ENCODE peak calls at places on chromosomes 5 and 9, in ten cellular contexts. One of them, this sample, is unnamed.

GRCh38 chr5:80275347-80275746 is 19.5 kb upstream of the SERINC5 start:
- DNase-seq in NCI-H2029: no peak
- DNase-seq in stimulated activated CD4-positive, alpha-beta T cell treated with anti-CD3 and anti-CD28 coated beads, TNF-alpha, amount 100 ng/mL, for 24 hours: no peak
- DNase-seq in amygdala: no peak
- DNase-seq in Daoy: no peak
- DNase-seq in dorsolateral prefrontal cortex: no peak
- DNase-seq in WTC11: no peak
- DNase-seq in stimulated activated naive CD4-positive, alpha-beta T cell: no peak
- DNase-seq in activated T-helper 1 cell treated with anti-CD3 and anti-CD28 coated beads, Interleukin-2, amount 50 U/mL, for 16 hours: no peak
- DNase-seq in cardiac muscle cell: peak
- DNase-seq in this sample: peak

GRCh38 chr5:122264610-122265009 is 47.4 kb upstream of the SNCAIP start:
- DNase-seq in NCI-H2029: no peak
- DNase-seq in cardiac muscle cell: no peak
- DNase-seq in stimulated activated CD4-positive, alpha-beta T cell treated with anti-CD3 and anti-CD28 coated beads, TNF-alpha, amount 100 ng/mL, for 24 hours: no peak
- DNase-seq in Daoy: no peak
- DNase-seq in activated T-helper 1 cell treated with anti-CD3 and anti-CD28 coated beads, Interleukin-2, amount 50 U/mL, for 16 hours: no peak
- DNase-seq in amygdala: no peak
- DNase-seq in dorsolateral prefrontal cortex: no peak
- DNase-seq in stimulated activated naive CD4-positive, alpha-beta T cell: no peak
- DNase-seq in WTC11: no peak
- DNase-seq in this sample: peak

GRCh38 chr5:71483355-71483754 is 27.9 kb downstream of the BDP1 start:
- DNase-seq in NCI-H2029: no peak
- DNase-seq in cardiac muscle cell: peak
- DNase-seq in Daoy: peak
- DNase-seq in activated T-helper 1 cell treated with anti-CD3 and anti-CD28 coated beads, Interleukin-2, amount 50 U/mL, for 16 hours: no peak
- DNase-seq in WTC11: no peak
- DNase-seq in stimulated activated naive CD4-positive, alpha-beta T cell: no peak
- DNase-seq in amygdala: no peak
- DNase-seq in stimulated activated CD4-positive, alpha-beta T cell treated with anti-CD3 and anti-CD28 coated beads, TNF-alpha, amount 100 ng/mL, for 24 hours: no peak
- DNase-seq in dorsolateral prefrontal cortex: no peak
- DNase-seq in this sample: peak

GRCh38 chr5:88602584-88602983 is 280.4 kb downstream of the MEF2C start:
- DNase-seq in stimulated activated naive CD4-positive, alpha-beta T cell: no peak
- DNase-seq in amygdala: no peak
- DNase-seq in NCI-H2029: peak
- DNase-seq in cardiac muscle cell: no peak
- DNase-seq in Daoy: no peak
- DNase-seq in WTC11: peak
- DNase-seq in stimulated activated CD4-positive, alpha-beta T cell treated with anti-CD3 and anti-CD28 coated beads, TNF-alpha, amount 100 ng/mL, for 24 hours: peak
- DNase-seq in activated T-helper 1 cell treated with anti-CD3 and anti-CD28 coated beads, Interleukin-2, amount 50 U/mL, for 16 hours: no peak
- DNase-seq in dorsolateral prefrontal cortex: no peak
- DNase-seq in this sample: no peak

GRCh38 chr9:133233681-133234432 is 24.8 kb upstream of the OBP2B start:
- DNase-seq in WTC11: no peak
- DNase-seq in dorsolateral prefrontal cortex: no peak
- DNase-seq in Daoy: no peak
- DNase-seq in amygdala: no peak
- DNase-seq in activated T-helper 1 cell treated with anti-CD3 and anti-CD28 coated beads, Interleukin-2, amount 50 U/mL, for 16 hours: no peak
- DNase-seq in stimulated activated naive CD4-positive, alpha-beta T cell: no peak
- DNase-seq in stimulated activated CD4-positive, alpha-beta T cell treated with anti-CD3 and anti-CD28 coated beads, TNF-alpha, amount 100 ng/mL, for 24 hours: no peak
- DNase-seq in cardiac muscle cell: no peak
- DNase-seq in NCI-H2029: no peak
- DNase-seq in this sample: no peak

GRCh38 chr9:132412089-132412488 is 2.1 kb downstream of the CFAP77 start:
- DNase-seq in WTC11: peak
- DNase-seq in stimulated activated naive CD4-positive, alpha-beta T cell: no peak
- DNase-seq in stimulated activated CD4-positive, alpha-beta T cell treated with anti-CD3 and anti-CD28 coated beads, TNF-alpha, amount 100 ng/mL, for 24 hours: no peak
- DNase-seq in amygdala: no peak
- DNase-seq in activated T-helper 1 cell treated with anti-CD3 and anti-CD28 coated beads, Interleukin-2, amount 50 U/mL, for 16 hours: no peak
- DNase-seq in cardiac muscle cell: peak
- DNase-seq in dorsolateral prefrontal cortex: no peak
- DNase-seq in Daoy: peak
- DNase-seq in NCI-H2029: no peak
- DNase-seq in this sample: peak

GRCh38 chr5:55850839-55851674 is at the start of gene IL31RA:
- DNase-seq in NCI-H2029: no peak
- DNase-seq in stimulated activated CD4-positive, alpha-beta T cell treated with anti-CD3 and anti-CD28 coated beads, TNF-alpha, amount 100 ng/mL, for 24 hours: no peak
- DNase-seq in WTC11: no peak
- DNase-seq in Daoy: peak
- DNase-seq in stimulated activated naive CD4-positive, alpha-beta T cell: no peak
- DNase-seq in dorsolateral prefrontal cortex: no peak
- DNase-seq in activated T-helper 1 cell treated with anti-CD3 and anti-CD28 coated beads, Interleukin-2, amount 50 U/mL, for 16 hours: no peak
- DNase-seq in cardiac muscle cell: peak
- DNase-seq in amygdala: no peak
- DNase-seq in this sample: peak

GRCh38 chr9:121261107-121261460 is 6.9 kb upstream of the GSN start:
- DNase-seq in cardiac muscle cell: peak
- DNase-seq in stimulated activated naive CD4-positive, alpha-beta T cell: no peak
- DNase-seq in stimulated activated CD4-positive, alpha-beta T cell treated with anti-CD3 and anti-CD28 coated beads, TNF-alpha, amount 100 ng/mL, for 24 hours: no peak
- DNase-seq in WTC11: no peak
- DNase-seq in NCI-H2029: peak
- DNase-seq in dorsolateral prefrontal cortex: peak
- DNase-seq in Daoy: peak
- DNase-seq in activated T-helper 1 cell treated with anti-CD3 and anti-CD28 coated beads, Interleukin-2, amount 50 U/mL, for 16 hours: no peak
- DNase-seq in amygdala: peak
- DNase-seq in this sample: peak

GRCh38 chr9:33867747-33868429 is 50.9 kb downstream of the UBE2R2 start:
- DNase-seq in cardiac muscle cell: no peak
- DNase-seq in stimulated activated CD4-positive, alpha-beta T cell treated with anti-CD3 and anti-CD28 coated beads, TNF-alpha, amount 100 ng/mL, for 24 hours: no peak
- DNase-seq in Daoy: no peak
- DNase-seq in amygdala: no peak
- DNase-seq in stimulated activated naive CD4-positive, alpha-beta T cell: no peak
- DNase-seq in dorsolateral prefrontal cortex: no peak
- DNase-seq in NCI-H2029: no peak
- DNase-seq in activated T-helper 1 cell treated with anti-CD3 and anti-CD28 coated beads, Interleukin-2, amount 50 U/mL, for 16 hours: no peak
- DNase-seq in WTC11: no peak
- DNase-seq in this sample: no peak

GRCh38 chr9:92100237-92100911 is 14.8 kb downstream of the SPTLC1 start:
- DNase-seq in amygdala: no peak
- DNase-seq in cardiac muscle cell: peak
- DNase-seq in dorsolateral prefrontal cortex: no peak
- DNase-seq in WTC11: no peak
- DNase-seq in NCI-H2029: no peak
- DNase-seq in stimulated activated CD4-positive, alpha-beta T cell treated with anti-CD3 and anti-CD28 coated beads, TNF-alpha, amount 100 ng/mL, for 24 hours: no peak
- DNase-seq in activated T-helper 1 cell treated with anti-CD3 and anti-CD28 coated beads, Interleukin-2, amount 50 U/mL, for 16 hours: no peak
- DNase-seq in stimulated activated naive CD4-positive, alpha-beta T cell: no peak
- DNase-seq in Daoy: peak
- DNase-seq in this sample: peak

GRCh38 chr9:111890254-111890791 is 6.3 kb upstream of the UGCG start:
- DNase-seq in Daoy: no peak
- DNase-seq in cardiac muscle cell: no peak
- DNase-seq in amygdala: no peak
- DNase-seq in dorsolateral prefrontal cortex: no peak
- DNase-seq in NCI-H2029: no peak
- DNase-seq in WTC11: no peak
- DNase-seq in stimulated activated CD4-positive, alpha-beta T cell treated with anti-CD3 and anti-CD28 coated beads, TNF-alpha, amount 100 ng/mL, for 24 hours: no peak
- DNase-seq in activated T-helper 1 cell treated with anti-CD3 and anti-CD28 coated beads, Interleukin-2, amount 50 U/mL, for 16 hours: no peak
- DNase-seq in stimulated activated naive CD4-positive, alpha-beta T cell: no peak
- DNase-seq in this sample: no peak

GRCh38 chr9:97545507-97545906 is 44.0 kb downstream of the TMOD1 start:
- DNase-seq in dorsolateral prefrontal cortex: no peak
- DNase-seq in stimulated activated naive CD4-positive, alpha-beta T cell: no peak
- DNase-seq in stimulated activated CD4-positive, alpha-beta T cell treated with anti-CD3 and anti-CD28 coated beads, TNF-alpha, amount 100 ng/mL, for 24 hours: no peak
- DNase-seq in NCI-H2029: no peak
- DNase-seq in WTC11: no peak
- DNase-seq in Daoy: no peak
- DNase-seq in cardiac muscle cell: no peak
- DNase-seq in amygdala: no peak
- DNase-seq in activated T-helper 1 cell treated with anti-CD3 and anti-CD28 coated beads, Interleukin-2, amount 50 U/mL, for 16 hours: no peak
- DNase-seq in this sample: no peak

GRCh38 chr5:10984021-10984420 is 223.0 kb upstream of the DAP start:
- DNase-seq in cardiac muscle cell: no peak
- DNase-seq in dorsolateral prefrontal cortex: no peak
- DNase-seq in stimulated activated CD4-positive, alpha-beta T cell treated with anti-CD3 and anti-CD28 coated beads, TNF-alpha, amount 100 ng/mL, for 24 hours: no peak
- DNase-seq in amygdala: no peak
- DNase-seq in NCI-H2029: no peak
- DNase-seq in activated T-helper 1 cell treated with anti-CD3 and anti-CD28 coated beads, Interleukin-2, amount 50 U/mL, for 16 hours: no peak
- DNase-seq in WTC11: no peak
- DNase-seq in stimulated activated naive CD4-positive, alpha-beta T cell: no peak
- DNase-seq in Daoy: no peak
- DNase-seq in this sample: no peak

GRCh38 chr9:86732514-86732913 is 214.8 kb downstream of the GAS1 start:
- DNase-seq in dorsolateral prefrontal cortex: no peak
- DNase-seq in cardiac muscle cell: peak
- DNase-seq in WTC11: no peak
- DNase-seq in activated T-helper 1 cell treated with anti-CD3 and anti-CD28 coated beads, Interleukin-2, amount 50 U/mL, for 16 hours: no peak
- DNase-seq in stimulated activated CD4-positive, alpha-beta T cell treated with anti-CD3 and anti-CD28 coated beads, TNF-alpha, amount 100 ng/mL, for 24 hours: no peak
- DNase-seq in Daoy: peak
- DNase-seq in amygdala: no peak
- DNase-seq in stimulated activated naive CD4-positive, alpha-beta T cell: no peak
- DNase-seq in NCI-H2029: no peak
- DNase-seq in this sample: peak

GRCh38 chr9:112969730-112970129 is 42.3 kb downstream of the ZNF883 start:
- DNase-seq in Daoy: no peak
- DNase-seq in stimulated activated naive CD4-positive, alpha-beta T cell: no peak
- DNase-seq in cardiac muscle cell: no peak
- DNase-seq in activated T-helper 1 cell treated with anti-CD3 and anti-CD28 coated beads, Interleukin-2, amount 50 U/mL, for 16 hours: no peak
- DNase-seq in stimulated activated CD4-positive, alpha-beta T cell treated with anti-CD3 and anti-CD28 coated beads, TNF-alpha, amount 100 ng/mL, for 24 hours: no peak
- DNase-seq in dorsolateral prefrontal cortex: no peak
- DNase-seq in NCI-H2029: no peak
- DNase-seq in amygdala: no peak
- DNase-seq in WTC11: no peak
- DNase-seq in this sample: no peak

GRCh38 chr9:117704024-117704575 is at the start of gene TLR4:
- DNase-seq in dorsolateral prefrontal cortex: peak
- DNase-seq in Daoy: peak
- DNase-seq in activated T-helper 1 cell treated with anti-CD3 and anti-CD28 coated beads, Interleukin-2, amount 50 U/mL, for 16 hours: no peak
- DNase-seq in WTC11: peak
- DNase-seq in stimulated activated naive CD4-positive, alpha-beta T cell: no peak
- DNase-seq in cardiac muscle cell: peak
- DNase-seq in NCI-H2029: no peak
- DNase-seq in stimulated activated CD4-positive, alpha-beta T cell treated with anti-CD3 and anti-CD28 coated beads, TNF-alpha, amount 100 ng/mL, for 24 hours: no peak
- DNase-seq in amygdala: peak
- DNase-seq in this sample: peak

This sample was measured in astrocyte of the hippocampus.